ENCODE peak calls at places on chromosomes 16 and 17, in ten cellular contexts. M is heart right ventricle; R is CD8-positive, alpha-beta memory T cell; D is hepatocyte; F is A549; Q is tibial artery; H is CD4-positive, alpha-beta memory T cell; X is left ventricle myocardium inferior; U is PC-9; G is Caco-2. O is an unnamed sample.

GRCh38 chr16:1486551-1487390 is 2.0 kb downstream of the PTX4 start:
- DNase-seq in M (no peak), R (no peak), D (no peak), F (no peak), Q (no peak), H (no peak), X (no peak), U (no peak), G (no peak), O (no peak)

GRCh38 chr16:58098207-58099096 is 30.7 kb downstream of the CFAP20 start:
- DNase-seq in M (no peak), R (no peak), D (peak; percentile 40), F (no peak), Q (no peak), H (no peak), X (no peak), U (no peak), G (no peak), O (no peak)

GRCh38 chr17:63830278-63830677 is 2.8 kb upstream of the FTSJ3 start:
- DNase-seq in M (no peak), R (no peak), D (no peak), F (no peak), Q (no peak), H (no peak), X (no peak), U (no peak), G (no peak), O (no peak)

GRCh38 chr17:50304781-50305404 is 30.6 kb downstream of the TMEM92 start:
- DNase-seq in M (no peak), R (no peak), D (no peak), F (no peak), Q (no peak), H (no peak), X (no peak), U (no peak), G (no peak), O (peak; percentile 76)

GRCh38 chr16:83953796-83954576 is 946 bp downstream of the OSGIN1 start:
- DNase-seq in M (no peak), R (no peak), D (peak; percentile 70), F (peak; percentile 78), Q (no peak), H (no peak), X (no peak), U (peak; percentile 67), G (peak; percentile 70), O (no peak)

GRCh38 chr17:5788266-5788900 is 204.1 kb upstream of the NLRP1 start:
- DNase-seq in M (no peak), R (no peak), D (no peak), F (no peak), Q (peak; percentile 38), H (no peak), X (no peak), U (no peak), G (no peak), O (no peak)

GRCh38 chr17:44807817-44808155 is 22.3 kb downstream of the GJC1 start:
- DNase-seq in M (no peak), R (no peak), D (no peak), F (no peak), Q (no peak), H (no peak), X (no peak), U (no peak), G (no peak), O (no peak)

GRCh38 chr16:57341441-57342303 is 16.9 kb upstream of the CCL22 start:
- DNase-seq in M (no peak), R (no peak), D (peak; percentile 74), F (no peak), Q (no peak), H (no peak), X (no peak), U (peak; percentile 100), G (no peak), O (no peak)

GRCh38 chr16:85607331-85607765 is 5.8 kb upstream of the GSE1 start:
- DNase-seq in M (no peak), R (no peak), D (no peak), F (no peak), Q (no peak), H (no peak), X (no peak), U (no peak), G (no peak), O (no peak)

GRCh38 chr17:15780188-15780587 is 48.1 kb downstream of the TBC1D26 start:
- DNase-seq in M (no peak), R (no peak), D (no peak), F (no peak), Q (no peak), H (no peak), X (no peak), U (no peak), G (no peak), O (no peak)

GRCh38 chr16:4373356-4373908 is 1.8 kb downstream of the VASN start:
- DNase-seq in M (no peak), R (no peak), D (no peak), F (no peak), Q (peak; percentile 75), H (no peak), X (peak; percentile 18), U (no peak), G (no peak), O (no peak)

GRCh38 chr16:23408242-23409201 is 44.5 kb downstream of the COG7 start:
- DNase-seq in M (peak; percentile 61), R (no peak), D (peak; percentile 30), F (no peak), Q (peak; percentile 34), H (no peak), X (peak; percentile 49), U (no peak), G (no peak), O (peak; percentile 86)

GRCh38 chr17:45816966-45817365 is 27.7 kb upstream of the SPPL2C start:
- DNase-seq in M (no peak), R (no peak), D (no peak), F (no peak), Q (no peak), H (no peak), X (no peak), U (no peak), G (no peak), O (peak; percentile 26)

GRCh38 chr17:13297198-13297597 is 279.4 kb upstream of the ELAC2 start:
- DNase-seq in M (peak; percentile 51), R (no peak), D (peak; percentile 74), F (no peak), Q (no peak), H (no peak), X (no peak), U (no peak), G (peak; percentile 76), O (no peak)

GRCh38 chr16:89445166-89445565 is 45.2 kb downstream of the ANKRD11 start:
- DNase-seq in M (no peak), R (no peak), D (no peak), F (no peak), Q (no peak), H (no peak), X (no peak), U (no peak), G (no peak), O (no peak)
- H3K4me1 ChIP-seq in M (peaks cover 92% of the 10 kb centered on the region), R (peaks cover 96% of the 10 kb centered on the region), D (peaks cover 45% of the 10 kb centered on the region), F (peaks cover 77% of the 10 kb centered on the region), Q (peaks cover 92% of the 10 kb centered on the region), H (peaks cover 100% of the 10 kb centered on the region), X (peaks cover 99% of the 10 kb centered on the region), U (peaks cover 74% of the 10 kb centered on the region), G (peaks cover 42% of the 10 kb centered on the region), O (peaks cover 46% of the 10 kb centered on the region)

GRCh38 chr17:78748048-78748729 is 33.9 kb downstream of the CYTH1 start:
- DNase-seq in M (no peak), R (peak; percentile 37), D (no peak), F (no peak), Q (no peak), H (peak; percentile 62), X (no peak), U (no peak), G (no peak), O (no peak)
- H3K4me3 ChIP-seq in M (no peak overlapping the region), R (peak overlapping the region; percentile 65), D (no peak overlapping the region), F (no peak overlapping the region), Q (no peak overlapping the region), H (peak overlapping the region; percentile 49), X (peak overlapping the region; percentile 17), U (no peak overlapping the region), G (no peak overlapping the region), O (no peak overlapping the region)

GRCh38 chr17:3927628-3928010 is 11.4 kb upstream of the P2RX1 start:
- DNase-seq in M (no peak), R (no peak), D (no peak), F (no peak), Q (peak; percentile 86), H (no peak), X (no peak), U (no peak), G (peak; percentile 23), O (no peak)
- H3K4me1 ChIP-seq in M (peaks cover 10% of the 10 kb centered on the region), R (no peaks in the 10 kb centered on the region), D (peaks cover 17% of the 10 kb centered on the region), F (no peaks in the 10 kb centered on the region), Q (peaks cover 45% of the 10 kb centered on the region), H (no peaks in the 10 kb centered on the region), X (peaks cover 13% of the 10 kb centered on the region), U (no peaks in the 10 kb centered on the region), G (peaks cover 12% of the 10 kb centered on the region), O (peaks cover 4% of the 10 kb centered on the region)

GRCh38 chr16:89002851-89003830 is 26.1 kb upstream of the CBFA2T3 start:
- DNase-seq in M (no peak), R (no peak), D (no peak), F (no peak), Q (no peak), H (no peak), X (no peak), U (no peak), G (no peak), O (no peak)

GRCh38 chr16:89003831-89004208 is 26.8 kb upstream of the CBFA2T3 start:
- DNase-seq in M (no peak), R (no peak), D (no peak), F (no peak), Q (no peak), H (no peak), X (no peak), U (no peak), G (no peak), O (no peak)

GRCh38 chr16:88999457-89000206 is 22.6 kb upstream of the CBFA2T3 start:
- DNase-seq in M (no peak), R (no peak), D (no peak), F (no peak), Q (no peak), H (peak; percentile 56), X (no peak), U (no peak), G (no peak), O (no peak)

GRCh38 chr16:89001117-89002027 is 24.4 kb upstream of the CBFA2T3 start:
- DNase-seq in M (no peak), R (no peak), D (no peak), F (no peak), Q (no peak), H (no peak), X (no peak), U (no peak), G (no peak), O (peak; percentile 6)

DNA sequence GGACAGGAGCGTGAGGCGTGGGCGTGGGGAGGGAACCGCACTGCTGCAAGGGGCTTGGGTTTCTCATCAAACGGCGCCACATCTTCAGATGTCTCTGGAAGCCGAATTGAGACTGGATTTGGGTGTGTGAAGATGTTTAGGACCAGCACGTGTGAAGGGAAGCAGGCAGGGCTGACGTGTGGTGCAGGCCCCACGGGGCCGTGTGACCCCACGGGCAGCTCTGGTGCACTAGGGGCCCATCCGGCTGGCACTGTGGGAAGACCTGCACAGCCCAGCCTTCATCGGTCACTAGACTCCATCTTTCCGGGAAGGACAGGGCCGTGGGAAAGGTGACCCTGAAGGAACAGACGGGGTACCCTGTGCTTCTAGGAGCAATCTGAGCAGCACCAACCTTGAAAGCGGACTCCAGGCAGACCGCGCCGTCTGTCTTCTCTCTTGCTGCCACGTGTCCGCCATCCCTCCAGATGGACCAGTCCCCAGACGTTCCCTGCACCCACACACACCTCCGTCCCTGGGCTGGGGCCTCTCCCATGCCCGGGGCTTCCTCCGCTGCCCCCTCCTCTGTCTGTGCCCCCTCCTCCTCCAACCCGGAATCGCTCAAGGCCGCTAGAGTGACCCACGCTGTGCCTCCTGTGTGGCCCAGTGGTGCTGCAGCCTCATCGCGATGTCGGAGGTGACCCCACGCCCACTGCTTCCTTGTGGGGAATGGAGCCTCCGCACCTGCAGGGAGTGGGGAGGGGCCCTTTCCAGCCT is 23.4 kb upstream of the CBFA2T3 start:
- DNase-seq in M (no peak), R (no peak), D (no peak), F (no peak), Q (no peak), H (no peak), X (no peak), U (no peak), G (no peak), O (peak; percentile 34)
- H3K4me3 ChIP-seq in M (no peak overlapping the region), R (no peak overlapping the region), D (no peak overlapping the region), F (no peak overlapping the region), Q (no peak overlapping the region), H (no peak overlapping the region), X (no peak overlapping the region), U (no peak overlapping the region), G (no peak overlapping the region), O (no peak overlapping the region)